ENCODE peak calls at places on chromosome 21, in seven cellular contexts. F, R, O, A, S, D and B are unnamed samples.

GRCh38 chr21:38768385-38769071 is 37.2 kb upstream of the ETS2 start:
- DNase-seq in A (no peak), O (peak; percentile 95), R (no peak), F (peak; percentile 37), S (peak; percentile 66), D (no peak), B (peak; percentile 38)

GRCh38 chr21:31798842-31799691 is 67.1 kb upstream of the SCAF4 start:
- DNase-seq in O (peak; percentile 5), D (no peak), S (peak; percentile 48), R (no peak), A (no peak), F (no peak), B (no peak)

GRCh38 chr21:17441370-17441769 is 71.5 kb upstream of the CXADR start:
- DNase-seq in R (no peak), A (no peak), O (peak; percentile 58), D (no peak), F (no peak), S (peak; percentile 80), B (no peak)

GRCh38 chr21:38661296-38662223 is 144.2 kb upstream of the ETS2 start:
- DNase-seq in R (peak; percentile 66), F (no peak), D (no peak), S (no peak), A (peak; percentile 28), O (peak; percentile 28), B (no peak)

GRCh38 chr21:31132574-31133242 is 94.4 kb upstream of the KRTAP19-8 start:
- DNase-seq in S (no peak), F (no peak), D (no peak), R (peak; percentile 82), A (no peak), O (peak; percentile 11), B (peak; percentile 83)

GRCh38 chr21:32886339-32886738 is 114.8 kb upstream of the PAXBP1 start:
- DNase-seq in R (no peak), S (no peak), A (no peak), F (no peak), O (peak; percentile 4), D (no peak), B (peak; percentile 5)

GRCh38 chr21:29376556-29376955 is 77.8 kb downstream of the BACH1 start:
- DNase-seq in A (no peak), F (no peak), S (no peak), D (peak; percentile 63), O (peak; percentile 43), R (peak; percentile 72), B (peak; percentile 81)

GRCh38 chr21:33380483-33380998 is 22.7 kb upstream of the IFNGR2 start:
- DNase-seq in S (peak; percentile 98), A (peak; percentile 83), D (peak; percentile 75), O (peak; percentile 95), F (peak; percentile 93), R (peak; percentile 98), B (peak; percentile 97)

GRCh38 chr21:24852610-24853195 is 754.6 kb downstream of the MRPL39 start:
- DNase-seq in A (no peak), S (no peak), R (no peak), D (no peak), O (no peak), F (no peak), B (no peak)

GRCh38 chr21:41170442-41170841 is 2.5 kb downstream of the BACE2 start:
- DNase-seq in A (no peak), R (peak; percentile 19), S (peak; percentile 62), D (no peak), F (no peak), O (peak; percentile 46), B (peak; percentile 41)

GRCh38 chr21:28089599-28090421 is 902.9 kb downstream of the LTN1 start:
- DNase-seq in F (no peak), R (no peak), S (no peak), A (no peak), O (peak; percentile 13), D (no peak), B (no peak)

GRCh38 chr21:26404288-26404687 is 168.8 kb downstream of the CYYR1 start:
- DNase-seq in D (no peak), A (no peak), F (no peak), O (no peak), S (no peak), R (no peak), B (no peak)

GRCh38 chr21:23887709-23888303 is 1719.5 kb downstream of the MRPL39 start:
- DNase-seq in F (no peak), D (no peak), O (no peak), A (no peak), S (no peak), R (peak; percentile 41), B (peak; percentile 30)

GRCh38 chr21:28256420-28256831 is 736.3 kb downstream of the LTN1 start:
- DNase-seq in R (no peak), D (peak; percentile 30), F (no peak), A (no peak), S (no peak), O (no peak), B (no peak)

GRCh38 chr21:33940164-33940563 is 24.6 kb upstream of the ATP5PO start:
- DNase-seq in A (no peak), R (peak; percentile 69), D (no peak), F (no peak), O (peak; percentile 95), S (no peak), B (no peak)

GRCh38 chr21:31850886-31851285 is 21.9 kb upstream of the HUNK start:
- DNase-seq in F (no peak), A (no peak), O (no peak), S (no peak), R (no peak), D (no peak), B (no peak)

GRCh38 chr21:44349416-44349846 is 4.0 kb upstream of the TRPM2 start:
- DNase-seq in D (no peak), F (no peak), R (no peak), S (no peak), A (no peak), O (no peak), B (no peak)

GRCh38 chr21:44351535-44352252 is 1.7 kb upstream of the TRPM2 start:
- DNase-seq in F (no peak), S (no peak), O (no peak), A (no peak), D (no peak), R (no peak), B (no peak)

GRCh38 chr21:44348861-44349260 is 4.6 kb upstream of the TRPM2 start:
- DNase-seq in D (no peak), O (no peak), R (no peak), S (no peak), F (no peak), A (no peak), B (no peak)

GRCh38 chr21:44350773-44351481 is 2.5 kb upstream of the TRPM2 start:
- DNase-seq in O (no peak), F (no peak), R (no peak), A (no peak), D (no peak), S (no peak), B (no peak)

GRCh38 chr21:44349847-44350772 is 3.3 kb upstream of the TRPM2 start:
- DNase-seq in D (no peak), O (no peak), R (no peak), S (no peak), F (no peak), A (no peak), B (no peak)
- H3K4me3 ChIP-seq in D (no peak overlapping the region), O (no peak overlapping the region), R (no peak overlapping the region), S (no peak overlapping the region), F (peak overlapping the region; percentile 43), A (peak overlapping the region; percentile 39), B (no peak overlapping the region)

GRCh38 chr21:35441868-35442582 is 392.9 kb upstream of the RUNX1 start:
- DNase-seq in S (no peak), F (no peak), D (no peak), A (no peak), R (no peak), O (no peak), B (no peak)
- TF ChIP-seq CTCF in S (peak; percentile 21), F (no peak), D (no peak), A (no peak), R (no peak), O (peak; percentile 22), B (no peak)

GRCh38 chr21:46284722-46285121 is 689 bp downstream of the MCM3AP start:
- DNase-seq in A (no peak), O (no peak), S (no peak), D (no peak), R (no peak), F (no peak), B (no peak)
- H3K4me3 ChIP-seq in A (peak overlapping the region; percentile 76), O (peak overlapping the region; percentile 69), S (peak overlapping the region; percentile 73), D (peak overlapping the region; percentile 83), R (peak overlapping the region; percentile 93), F (peak overlapping the region; percentile 93), B (peak overlapping the region; percentile 96)

GRCh38 chr21:14862794-14863720 is 201.7 kb downstream of the NRIP1 start:
- DNase-seq in F (no peak), A (no peak), R (no peak), D (peak; percentile 21), O (peak; percentile 26), S (no peak), B (peak; percentile 26)
- TF ChIP-seq CTCF in F (no peak), A (no peak), R (peak; percentile 28), D (peak; percentile 71), O (peak; percentile 62), S (peak; percentile 42), B (peak; percentile 36)

DNA sequence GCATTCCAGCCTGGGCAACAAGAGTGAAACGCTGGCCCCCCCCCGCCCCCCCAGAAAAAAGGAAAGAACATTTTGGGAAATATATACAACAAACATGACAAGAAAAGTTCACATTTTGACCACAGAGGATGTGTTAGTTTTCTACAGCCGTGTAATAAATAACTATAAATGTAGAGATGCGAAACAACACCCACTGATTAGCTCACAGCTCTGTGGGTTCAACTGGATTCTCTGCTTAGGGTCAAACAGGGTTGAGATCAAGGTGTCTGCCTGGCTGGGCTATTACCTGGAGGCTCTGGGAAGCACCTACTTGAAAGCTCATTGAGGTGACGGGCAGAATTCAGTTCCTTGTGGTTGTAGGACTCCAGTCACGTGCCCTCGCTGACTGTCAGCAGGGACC is 11.1 kb upstream of the VPS26C start:
- DNase-seq in F (no peak), O (no peak), R (no peak), S (no peak), A (no peak), D (no peak), B (no peak)
- H3K4me3 ChIP-seq in F (no peak overlapping the region), O (no peak overlapping the region), R (no peak overlapping the region), S (no peak overlapping the region), A (no peak overlapping the region), D (no peak overlapping the region), B (no peak overlapping the region)

GRCh38 chr21:42651515-42652401 is 1.7 kb upstream of the PDE9A start:
- DNase-seq in D (no peak), R (peak; percentile 68), O (no peak), A (no peak), S (no peak), F (no peak), B (no peak)

GRCh38 chr21:42653492-42654061 is at the start of gene PDE9A:
- DNase-seq in O (no peak), F (no peak), S (no peak), A (no peak), D (peak; percentile 61), R (peak; percentile 64), B (no peak)

GRCh38 chr21:42654179-42654912 is 925 bp downstream of the PDE9A start:
- DNase-seq in A (no peak), S (peak; percentile 26), F (no peak), R (peak; percentile 78), O (no peak), D (no peak), B (peak; percentile 18)

GRCh38 chr21:42650441-42651421 is 2.7 kb upstream of the PDE9A start:
- DNase-seq in O (no peak), S (no peak), A (no peak), R (no peak), D (no peak), F (no peak), B (no peak)

GRCh38 chr21:42652527-42653491 is 612 bp upstream of the PDE9A start:
- DNase-seq in F (no peak), O (peak; percentile 60), A (no peak), S (peak; percentile 29), D (peak; percentile 72), R (no peak), B (no peak)
- TF ChIP-seq CTCF in F (peak; percentile 11), O (peak; percentile 39), A (no peak), S (peak; percentile 40), D (peak; percentile 59), R (no peak), B (no peak)